ENCODE peak calls at places on chromosomes 12 and 14, in five cellular contexts. Q, S, Z, W and B are unnamed samples.

GRCh38 chr12:32836710-32837109 is 59.9 kb downstream of the PKP2 start:
- DNase-seq in Q (no peak), S (no peak), Z (no peak), W (no peak), B (no peak)

GRCh38 chr12:100716949-100717732 is 77.4 kb upstream of the ANO4 start:
- DNase-seq in Q (no peak), S (peak), Z (no peak), W (no peak), B (no peak)

GRCh38 chr14:57052705-57053302 is 215.9 kb downstream of the EXOC5 start:
- DNase-seq in Q (no peak), S (no peak), Z (no peak), W (no peak), B (no peak)

GRCh38 chr12:77325505-77325904 is 260.1 kb upstream of the E2F7 start:
- DNase-seq in Q (no peak), S (peak), Z (no peak), W (no peak), B (peak)

GRCh38 chr14:91401751-91402150 is 15.9 kb downstream of the CCDC88C start:
- DNase-seq in Q (no peak), S (no peak), Z (no peak), W (no peak), B (no peak)

GRCh38 chr14:90266441-90267154 is 10.2 kb downstream of the PSMC1 start:
- DNase-seq in Q (no peak), S (no peak), Z (no peak), W (no peak), B (no peak)

GRCh38 chr12:128947199-128947598 is 93.9 kb downstream of the GLT1D1 start:
- DNase-seq in Q (no peak), S (no peak), Z (no peak), W (no peak), B (no peak)

GRCh38 chr14:67392728-67393314 is 19.1 kb downstream of the PLEK2 start:
- DNase-seq in Q (no peak), S (peak), Z (no peak), W (no peak), B (no peak)

GRCh38 chr12:132735496-132735895 is 24.9 kb downstream of the PGAM5 start:
- DNase-seq in Q (no peak), S (peak), Z (no peak), W (no peak), B (no peak)

GRCh38 chr14:105026789-105027563 is 6.1 kb upstream of the CDCA4 start:
- DNase-seq in Q (no peak), S (no peak), Z (no peak), W (no peak), B (no peak)

GRCh38 chr12:30643366-30643765 is 52.3 kb downstream of the IPO8 start:
- DNase-seq in Q (no peak), S (no peak), Z (no peak), W (no peak), B (no peak)

GRCh38 chr12:120539303-120539702 is 5.1 kb downstream of the RNF10 start:
- DNase-seq in Q (no peak), S (no peak), Z (no peak), W (no peak), B (no peak)

GRCh38 chr12:31736472-31736871 is 7.7 kb upstream of the AMN1 start:
- DNase-seq in Q (no peak), S (no peak), Z (no peak), W (no peak), B (no peak)

GRCh38 chr14:65228956-65229355 is 126.6 kb upstream of the MAX start:
- DNase-seq in Q (no peak), S (no peak), Z (no peak), W (no peak), B (no peak)

GRCh38 chr14:24292118-24292807 is 7.3 kb downstream of the DHRS1 start:
- DNase-seq in Q (no peak), S (no peak), Z (no peak), W (no peak), B (no peak)

GRCh38 chr14:72711936-72712335 is 182.0 kb downstream of the DPF3 start:
- DNase-seq in Q (no peak), S (no peak), Z (no peak), W (no peak), B (no peak)

GRCh38 chr14:56490379-56490778 is 89.2 kb upstream of the TMEM260 start:
- DNase-seq in Q (no peak), S (no peak), Z (no peak), W (no peak), B (no peak)

GRCh38 chr12:26651566-26652188 is 181.3 kb downstream of the ITPR2 start:
- DNase-seq in Q (peak), S (no peak), Z (peak), W (peak), B (no peak)

GRCh38 chr12:119938049-119938667 is 50.9 kb upstream of the BICDL1 start:
- DNase-seq in Q (peak), S (no peak), Z (peak), W (peak), B (peak)

GRCh38 chr12:106642991-106643390 is 60.2 kb downstream of the RFX4 start:
- DNase-seq in Q (no peak), S (no peak), Z (no peak), W (no peak), B (no peak)

GRCh38 chr12:5806376-5807089 is 138.5 kb downstream of the ANO2 start:
- DNase-seq in Q (no peak), S (no peak), Z (no peak), W (no peak), B (no peak)

GRCh38 chr12:6647083-6647604 is at the start of gene ACRBP:
- DNase-seq in Q (peak), S (peak), Z (peak), W (peak), B (peak)

GRCh38 chr12:93317227-93317626 is 60.5 kb upstream of the NUDT4 start:
- DNase-seq in Q (no peak), S (no peak), Z (peak), W (peak), B (no peak)

GRCh38 chr14:91220581-91221000 is 23.9 kb downstream of the GPR68 start:
- DNase-seq in Q (no peak), S (no peak), Z (no peak), W (no peak), B (peak)

GRCh38 chr12:121766290-121767039 is 27.0 kb downstream of the RHOF start:
- DNase-seq in Q (no peak), S (no peak), Z (no peak), W (no peak), B (no peak)

GRCh38 chr12:89454080-89454848 is 70.3 kb downstream of the GALNT4 start:
- DNase-seq in Q (no peak), S (no peak), Z (no peak), W (no peak), B (no peak)

GRCh38 chr14:106277503-106277902 is 751.1 kb downstream of the TMEM121 start:
- DNase-seq in Q (peak), S (no peak), Z (peak), W (peak), B (no peak)

GRCh38 chr12:84376320-84376719 is 536.3 kb downstream of the SLC6A15 start:
- DNase-seq in Q (no peak), S (no peak), Z (no peak), W (no peak), B (no peak)

GRCh38 chr12:13816394-13816793 is 165.0 kb downstream of the GRIN2B start:
- DNase-seq in Q (no peak), S (no peak), Z (no peak), W (no peak), B (no peak)

GRCh38 chr12:106254724-106255123 is 6.9 kb upstream of the CKAP4 start:
- DNase-seq in Q (no peak), S (no peak), Z (no peak), W (no peak), B (no peak)

DNA sequence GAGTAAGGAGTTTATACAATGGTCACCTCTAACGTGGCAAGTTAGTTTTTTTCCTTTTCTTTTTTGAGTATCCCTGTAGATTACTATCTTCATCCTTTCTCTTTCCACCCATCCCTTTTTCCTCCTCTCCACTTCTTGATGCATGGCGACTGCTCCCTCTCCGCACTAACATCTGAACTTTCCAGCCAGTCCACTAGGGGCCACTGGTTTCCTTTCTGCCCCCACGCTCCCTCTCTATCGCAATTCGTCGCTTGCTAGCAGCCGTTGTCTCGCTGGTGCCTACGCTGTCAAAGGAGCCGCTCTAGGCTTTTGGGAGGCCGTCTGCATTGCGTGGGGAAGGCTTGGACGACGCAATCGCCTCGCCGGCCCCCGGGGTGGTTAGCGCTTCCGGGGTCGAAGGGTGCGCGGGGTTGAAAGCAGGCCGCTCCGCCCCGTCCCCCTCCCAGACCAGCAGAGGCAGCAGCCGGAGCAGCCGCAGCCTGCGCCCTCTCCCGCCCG is at the start of gene PCBP2:
- DNase-seq in Q (peak), S (peak), Z (peak), W (peak), B (peak)
- TF ChIP-seq POLR2A in Q (no peak), S (peak), Z (peak), W (peak), B (peak)

DNA sequence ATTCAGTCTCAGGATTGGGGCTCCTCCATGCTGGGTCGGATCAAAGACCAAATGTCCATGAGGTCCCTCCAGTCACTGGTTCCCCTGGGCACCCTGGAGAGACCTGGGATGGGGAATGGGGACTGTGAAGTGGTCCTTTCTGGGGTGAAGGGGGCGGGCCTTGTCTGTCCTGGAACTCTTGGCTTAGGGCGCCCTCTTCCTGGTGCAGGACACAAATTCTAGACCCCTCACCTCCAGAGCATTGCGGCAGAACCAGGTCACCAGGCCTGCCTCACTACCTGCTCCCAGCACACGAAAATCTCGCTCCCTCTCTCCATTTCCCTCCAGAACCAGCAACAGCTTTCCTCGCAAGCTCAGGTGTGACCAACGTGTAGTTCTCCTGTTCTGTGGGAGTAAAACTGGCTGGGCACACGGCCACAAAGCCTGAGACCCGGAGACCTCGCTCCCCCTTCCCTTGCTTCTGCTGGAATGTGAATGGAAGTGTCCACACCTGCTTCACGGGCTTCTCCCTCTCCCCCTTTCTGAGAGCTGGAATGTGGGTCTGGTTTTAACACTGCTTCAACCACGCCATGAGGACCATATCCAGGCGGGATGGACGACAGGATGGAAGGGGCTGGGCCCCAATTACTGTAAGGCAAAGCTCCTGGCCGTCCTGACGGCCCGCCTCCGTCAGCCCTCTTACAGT is 112.7 kb downstream of the SCARB1 start:
- DNase-seq in Q (no peak), S (no peak), Z (no peak), W (no peak), B (no peak)
- TF ChIP-seq CTCF in Q (no peak), S (no peak), Z (no peak), W (no peak), B (no peak)

GRCh38 chr12:9130244-9130643 is 14.5 kb upstream of the A2M start:
- DNase-seq in Q (no peak), S (no peak), Z (no peak), W (no peak), B (no peak)
- H3K4me3 ChIP-seq in Q (no peak), S (no peak), Z (no peak), W (no peak), B (no peak)

GRCh38 chr12:48903982-48904411 is 21.3 kb downstream of the FKBP11 start:
- DNase-seq in Q (peak), S (peak), Z (peak), W (peak), B (peak)

GRCh38 chr12:48901278-48901677 is 24.0 kb downstream of the FKBP11 start:
- DNase-seq in Q (no peak), S (no peak), Z (no peak), W (no peak), B (no peak)

GRCh38 chr12:48907243-48907642 is 18.0 kb downstream of the FKBP11 start:
- DNase-seq in Q (no peak), S (no peak), Z (no peak), W (no peak), B (no peak)

GRCh38 chr12:48899651-48900050 is 25.6 kb downstream of the FKBP11 start:
- DNase-seq in Q (no peak), S (no peak), Z (no peak), W (no peak), B (no peak)

DNA sequence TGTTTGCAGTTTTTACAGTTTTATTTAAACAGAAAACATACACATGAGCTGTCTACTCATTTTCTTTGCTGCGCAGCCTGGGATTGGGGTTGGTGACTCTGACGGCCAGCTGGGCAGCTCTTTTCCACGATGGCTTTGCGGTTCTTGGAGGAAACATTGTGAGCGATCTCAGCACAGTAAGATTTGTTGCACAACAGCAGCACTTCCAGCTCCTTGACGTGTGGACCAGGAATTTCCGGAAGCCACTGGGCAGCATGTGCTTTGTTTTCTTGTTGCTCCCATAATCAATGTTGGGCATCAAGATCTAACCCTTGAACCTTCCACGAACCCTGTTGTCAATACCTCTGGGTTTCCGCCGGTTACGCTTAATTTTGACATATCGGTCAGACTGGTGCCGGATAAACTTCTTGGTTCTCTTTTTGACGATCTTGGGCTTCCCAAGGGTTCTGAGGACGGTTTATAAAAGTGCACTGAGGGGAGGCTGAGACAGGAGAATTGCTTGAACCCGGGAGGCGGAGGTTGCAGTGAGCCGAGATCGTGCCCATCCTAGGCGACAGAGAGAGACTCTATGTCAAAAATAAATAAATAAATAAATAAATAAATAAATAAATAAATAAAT is 21.8 kb downstream of the FKBP11 start:
- DNase-seq in Q (no peak), S (no peak), Z (no peak), W (no peak), B (no peak)
- TF ChIP-seq POLR2A in Q (no peak), S (no peak), Z (no peak), W (no peak), B (no peak)

GRCh38 chr12:124498870-124499753 is 68.3 kb downstream of the NCOR2 start:
- DNase-seq in Q (no peak), S (peak), Z (no peak), W (no peak), B (no peak)
- TF ChIP-seq CTCF in Q (no peak), S (no peak), Z (no peak), W (no peak), B (no peak)

GRCh38 chr12:46680506-46680905 is 145.3 kb downstream of the SLC38A4 start:
- DNase-seq in Q (no peak), S (no peak), Z (no peak), W (no peak), B (no peak)
- H3K4me3 ChIP-seq in Q (no peak), S (no peak), Z (no peak), W (no peak), B (no peak)

DNA sequence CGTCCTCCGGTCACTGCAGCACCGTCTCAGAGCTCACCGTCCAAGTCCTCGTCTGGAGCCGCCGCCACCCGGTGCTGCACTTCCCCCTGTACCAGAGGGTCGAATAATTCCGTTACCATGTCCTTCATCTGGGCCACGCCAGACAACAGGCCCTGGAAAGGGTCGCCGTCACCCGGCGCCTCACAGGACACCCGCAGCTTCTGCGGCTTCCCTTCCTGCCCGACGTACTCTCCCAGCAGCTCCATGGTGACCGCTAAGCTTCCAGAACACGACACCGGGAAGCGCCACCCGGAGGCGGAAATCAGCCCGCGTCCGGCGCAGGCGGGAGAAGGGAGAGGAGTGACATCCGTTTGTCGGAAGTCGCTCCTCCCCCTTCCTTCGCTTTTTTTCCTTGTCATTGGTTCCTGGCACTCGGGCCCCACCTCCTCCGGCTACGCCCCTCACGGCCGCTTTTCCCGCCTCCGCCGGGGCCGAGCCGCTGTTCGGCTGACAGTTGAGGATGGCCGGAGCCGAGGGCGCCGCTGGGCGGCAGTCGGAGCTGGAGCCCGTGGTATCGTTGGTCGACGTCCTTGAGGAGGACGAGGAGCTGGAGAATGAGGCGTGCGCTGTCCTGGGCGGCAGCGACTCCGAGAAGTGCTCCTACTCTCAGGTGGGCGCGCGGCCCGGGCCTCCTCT is at the start of the genes GON7 and UBR7:
- DNase-seq in Q (peak), S (peak), Z (peak), W (peak), B (peak)
- TF ChIP-seq POLR2A in Q (peak), S (peak), Z (peak), W (peak), B (no peak)